ENCODE peak calls at places on chromosomes 6 and 20, in eight cellular contexts. K is activated T-cell treated with anti-CD3 and anti-CD28 coated beads, Interleukin-2, amount 50 U/mL, for 48 hours; E is left ventricle myocardium inferior; U is fibroblast of mammary gland; C is HT1080; N is mesendoderm; F is posterior cingulate gyrus; X is anterior cingulate cortex. R is an unnamed sample.

GRCh38 chr6:30450548-30450907 is 38.8 kb upstream of the HLA-E start:
- DNase-seq in K (no peak), E (no peak), U (no peak), C (no peak), N (no peak), F (no peak), X (no peak), R (no peak)

GRCh38 chr6:53790886-53791285 is 3.9 kb upstream of the LRRC1 start:
- DNase-seq in K (no peak), E (no peak), U (no peak), C (no peak), N (no peak), F (no peak), X (no peak), R (no peak)

GRCh38 chr6:108774555-108774954 is 73.7 kb upstream of the ARMC2 start:
- DNase-seq in K (no peak), E (no peak), U (no peak), C (no peak), N (no peak), F (no peak), X (no peak), R (no peak)

GRCh38 chr6:137949686-137950390 is 82.8 kb downstream of the TNFAIP3 start:
- DNase-seq in K (no peak), E (no peak), U (no peak), C (no peak), N (no peak), F (no peak), X (no peak), R (no peak)

GRCh38 chr6:117399924-117400323 is 25.8 kb downstream of the ROS1 start:
- DNase-seq in K (no peak), E (no peak), U (no peak), C (peak; percentile 20), N (peak; percentile 16), F (no peak), X (no peak), R (no peak)

GRCh38 chr6:7085911-7086310 is 21.9 kb upstream of the RREB1 start:
- DNase-seq in K (peak; percentile 27), E (peak; percentile 30), U (peak; percentile 22), C (peak; percentile 22), N (no peak), F (no peak), X (no peak), R (peak; percentile 36)

GRCh38 chr6:90233994-90234393 is 62.6 kb downstream of the BACH2 start:
- DNase-seq in K (peak; percentile 83), E (no peak), U (no peak), C (no peak), N (no peak), F (no peak), X (no peak), R (peak; percentile 76)

GRCh38 chr20:20926222-20926905 is 179.8 kb downstream of the LINC00237 start:
- DNase-seq in K (no peak), E (no peak), U (no peak), C (no peak), N (peak; percentile 11), F (no peak), X (no peak), R (no peak)

GRCh38 chr20:56933331-56933698 is 304.2 kb downstream of the TFAP2C start:
- DNase-seq in K (no peak), E (no peak), U (no peak), C (no peak), N (no peak), F (no peak), X (no peak), R (no peak)

GRCh38 chr6:42075159-42075838 is 25.0 kb downstream of the TAF8 start:
- DNase-seq in K (peak; percentile 80), E (peak; percentile 78), U (peak; percentile 73), C (peak; percentile 55), N (peak; percentile 72), F (peak; percentile 77), X (peak; percentile 51), R (peak; percentile 75)

GRCh38 chr20:48818481-48818987 is 9.3 kb downstream of the PREX1 start:
- DNase-seq in K (peak; percentile 47), E (no peak), U (no peak), C (no peak), N (no peak), F (no peak), X (no peak), R (peak; percentile 53)

GRCh38 chr20:4299773-4300172 is 284.4 kb upstream of the RNF24 start:
- DNase-seq in K (no peak), E (no peak), U (peak; percentile 83), C (no peak), N (no peak), F (no peak), X (no peak), R (no peak)

GRCh38 chr6:151536280-151536534 is 42.4 kb downstream of the CCDC170 start:
- DNase-seq in K (no peak), E (no peak), U (peak; percentile 5), C (no peak), N (no peak), F (no peak), X (no peak), R (no peak)

GRCh38 chr20:5621305-5621704 is 128.9 kb upstream of the SHLD1 start:
- DNase-seq in K (no peak), E (no peak), U (peak; percentile 31), C (no peak), N (no peak), F (peak; percentile 43), X (no peak), R (no peak)

GRCh38 chr20:50438986-50439407 is 71.2 kb upstream of the PTPN1 start:
- DNase-seq in K (peak; percentile 72), E (no peak), U (peak; percentile 96), C (peak; percentile 98), N (peak; percentile 62), F (no peak), X (no peak), R (peak; percentile 40)

GRCh38 chr20:22768779-22769178 is 184.4 kb upstream of the FOXA2 start:
- DNase-seq in K (no peak), E (no peak), U (peak; percentile 39), C (no peak), N (peak; percentile 57), F (no peak), X (no peak), R (no peak)

GRCh38 chr20:35463455-35464300 is 8.3 kb downstream of the CEP250 start:
- DNase-seq in K (peak; percentile 52), E (no peak), U (peak; percentile 78), C (peak; percentile 71), N (peak; percentile 84), F (no peak), X (peak; percentile 41), R (peak; percentile 55)

GRCh38 chr20:52031206-52031573 is 160.4 kb downstream of the ZFP64 start:
- DNase-seq in K (no peak), E (no peak), U (peak; percentile 14), C (no peak), N (no peak), F (no peak), X (no peak), R (no peak)

GRCh38 chr6:166474721-166475565 is 92.2 kb upstream of the MPC1 start:
- DNase-seq in K (no peak), E (no peak), U (peak; percentile 14), C (no peak), N (no peak), F (no peak), X (no peak), R (no peak)

GRCh38 chr6:116887168-116887567 is 10.1 kb downstream of the RFX6 start:
- DNase-seq in K (no peak), E (no peak), U (no peak), C (no peak), N (peak; percentile 16), F (no peak), X (no peak), R (no peak)

GRCh38 chr6:163866192-163866591 is 451.7 kb downstream of the QKI start:
- DNase-seq in K (no peak), E (no peak), U (no peak), C (no peak), N (peak; percentile 55), F (no peak), X (no peak), R (no peak)

GRCh38 chr6:142518126-142518525 is 216.3 kb downstream of the ADGRG6 start:
- DNase-seq in K (no peak), E (no peak), U (no peak), C (no peak), N (peak; percentile 47), F (no peak), X (no peak), R (no peak)

GRCh38 chr6:41438746-41439145 is 103.3 kb downstream of the NCR2 start:
- DNase-seq in K (no peak), E (no peak), U (no peak), C (no peak), N (peak; percentile 20), F (no peak), X (no peak), R (no peak)

GRCh38 chr20:11902264-11902663 is 15.4 kb upstream of the BTBD3 start:
- DNase-seq in K (no peak), E (no peak), U (peak; percentile 84), C (peak; percentile 62), N (no peak), F (no peak), X (no peak), R (no peak)

GRCh38 chr6:44000164-44000842 is 126.9 kb downstream of the MRPL14 start:
- DNase-seq in K (peak; percentile 62), E (no peak), U (no peak), C (peak; percentile 30), N (peak; percentile 90), F (no peak), X (no peak), R (peak; percentile 77)

GRCh38 chr20:45097485-45098095 is 3.3 kb downstream of the KCNS1 start:
- DNase-seq in K (peak; percentile 71), E (no peak), U (peak; percentile 52), C (no peak), N (peak; percentile 45), F (no peak), X (no peak), R (peak; percentile 50)

GRCh38 chr6:130978660-130979396 is 84.2 kb downstream of the EPB41L2 start:
- DNase-seq in K (no peak), E (no peak), U (no peak), C (no peak), N (no peak), F (no peak), X (no peak), R (no peak)

GRCh38 chr20:1310087-1310486 is 18.9 kb downstream of the SDCBP2 start:
- DNase-seq in K (no peak), E (no peak), U (no peak), C (no peak), N (no peak), F (no peak), X (no peak), R (no peak)

GRCh38 chr6:12371641-12372146 is 81.5 kb downstream of the EDN1 start:
- DNase-seq in K (no peak), E (no peak), U (no peak), C (peak; percentile 29), N (peak; percentile 19), F (no peak), X (no peak), R (no peak)

R was measured in stimulated activated naive CD8-positive, alpha-beta T cell treated with anti-CD3 and anti-CD28 coated beads, Interleukin-15, Interleukin-2, amounts not matched to agents 100 U/mL and 50 U/mL, for 24 hours.